ENCODE peak calls at places on chromosomes 2 and 18, in ten cellular contexts. S, L, C, B, O, J, M, Z, N and W are unnamed samples.

GRCh38 chr2:43854671-43855070 is 15.9 kb downstream of the ABCG8 start:
- DNase-seq in S (no peak), L (no peak), C (no peak), B (no peak), O (no peak), J (no peak), M (no peak), Z (no peak), N (no peak), W (no peak)

GRCh38 chr2:68216454-68217310 is 35.6 kb downstream of the PPP3R1 start:
- DNase-seq in S (no peak), L (no peak), C (no peak), B (no peak), O (peak; percentile 58), J (no peak), M (no peak), Z (no peak), N (no peak), W (no peak)

GRCh38 chr2:109393211-109393610 is 220.6 kb downstream of the SEPTIN10 start:
- DNase-seq in S (no peak), L (no peak), C (no peak), B (no peak), O (no peak), J (no peak), M (no peak), Z (no peak), N (no peak), W (no peak)

GRCh38 chr18:48188609-48189008 is 220.6 kb downstream of the ZBTB7C start:
- DNase-seq in S (no peak), L (no peak), C (no peak), B (peak; percentile 7), O (no peak), J (no peak), M (no peak), Z (no peak), N (no peak), W (no peak)

GRCh38 chr2:118841450-118841827 is 6.0 kb downstream of the EN1 start:
- DNase-seq in S (no peak), L (no peak), C (no peak), B (peak; percentile 57), O (no peak), J (no peak), M (no peak), Z (no peak), N (no peak), W (no peak)

GRCh38 chr2:45510701-45511420 is 100.2 kb downstream of the SRBD1 start:
- DNase-seq in S (no peak), L (no peak), C (no peak), B (no peak), O (no peak), J (no peak), M (no peak), Z (no peak), N (no peak), W (no peak)

GRCh38 chr2:189865836-189866235 is 81.6 kb downstream of the PMS1 start:
- DNase-seq in S (no peak), L (no peak), C (no peak), B (no peak), O (peak; percentile 8), J (no peak), M (no peak), Z (no peak), N (no peak), W (no peak)

GRCh38 chr2:24435391-24436316 is 55.4 kb upstream of the NCOA1 start:
- DNase-seq in S (peak; percentile 78), L (peak; percentile 64), C (no peak), B (no peak), O (peak; percentile 34), J (peak; percentile 72), M (no peak), Z (no peak), N (peak; percentile 53), W (peak; percentile 9)

GRCh38 chr18:76859474-76860339 is 37.4 kb downstream of the ZNF236 start:
- DNase-seq in S (no peak), L (no peak), C (peak; percentile 47), B (no peak), O (no peak), J (no peak), M (no peak), Z (no peak), N (no peak), W (no peak)

GRCh38 chr2:220226541-220226940 is 599.1 kb downstream of the SLC4A3 start:
- DNase-seq in S (no peak), L (no peak), C (no peak), B (no peak), O (no peak), J (no peak), M (no peak), Z (no peak), N (no peak), W (no peak)

GRCh38 chr2:239724851-239725550 is 300.1 kb downstream of the NDUFA10 start:
- DNase-seq in S (no peak), L (no peak), C (no peak), B (no peak), O (no peak), J (no peak), M (no peak), Z (peak; percentile 16), N (peak; percentile 1), W (peak; percentile 86)

GRCh38 chr2:179745615-179746263 is 115.7 kb downstream of the ZNF385B start:
- DNase-seq in S (no peak), L (no peak), C (no peak), B (no peak), O (peak; percentile 20), J (no peak), M (no peak), Z (no peak), N (no peak), W (no peak)

GRCh38 chr2:167069855-167070254 is 181.6 kb downstream of the XIRP2 start:
- DNase-seq in S (no peak), L (peak; percentile 9), C (no peak), B (no peak), O (no peak), J (no peak), M (no peak), Z (no peak), N (no peak), W (no peak)

GRCh38 chr2:192327576-192327975 is 132.8 kb upstream of the TMEFF2 start:
- DNase-seq in S (no peak), L (no peak), C (no peak), B (no peak), O (no peak), J (no peak), M (no peak), Z (no peak), N (no peak), W (no peak)

GRCh38 chr2:227388537-227389011 is 825 bp upstream of the SCYGR1 start:
- DNase-seq in S (no peak), L (peak; percentile 94), C (no peak), B (no peak), O (peak; percentile 99), J (no peak), M (no peak), Z (no peak), N (no peak), W (peak; percentile 91)
- H3K4me1 ChIP-seq in S (no peaks in the 10 kb centered on the region), L (peaks cover 2% of the 10 kb centered on the region), C (no peaks in the 10 kb centered on the region), B (no peaks in the 10 kb centered on the region), O (peaks cover 35% of the 10 kb centered on the region), J (no peaks in the 10 kb centered on the region), M (no peaks in the 10 kb centered on the region), Z (peaks cover 19% of the 10 kb centered on the region), N (no peaks in the 10 kb centered on the region), W (peaks cover 15% of the 10 kb centered on the region)

GRCh38 chr2:203544402-203544801 is 9.3 kb upstream of the RAPH1 start:
- DNase-seq in S (no peak), L (no peak), C (no peak), B (no peak), O (no peak), J (no peak), M (no peak), Z (no peak), N (no peak), W (no peak)

GRCh38 chr2:203549406-203549805 is 14.3 kb upstream of the RAPH1 start:
- DNase-seq in S (no peak), L (peak; percentile 42), C (no peak), B (no peak), O (peak; percentile 68), J (no peak), M (no peak), Z (no peak), N (no peak), W (peak; percentile 64)

GRCh38 chr2:203543898-203544328 is 8.8 kb upstream of the RAPH1 start:
- DNase-seq in S (no peak), L (no peak), C (no peak), B (no peak), O (no peak), J (peak; percentile 6), M (no peak), Z (no peak), N (no peak), W (no peak)

GRCh38 chr2:203548887-203549286 is 13.8 kb upstream of the RAPH1 start:
- DNase-seq in S (no peak), L (no peak), C (no peak), B (no peak), O (no peak), J (no peak), M (no peak), Z (no peak), N (no peak), W (peak; percentile 23)

DNA sequence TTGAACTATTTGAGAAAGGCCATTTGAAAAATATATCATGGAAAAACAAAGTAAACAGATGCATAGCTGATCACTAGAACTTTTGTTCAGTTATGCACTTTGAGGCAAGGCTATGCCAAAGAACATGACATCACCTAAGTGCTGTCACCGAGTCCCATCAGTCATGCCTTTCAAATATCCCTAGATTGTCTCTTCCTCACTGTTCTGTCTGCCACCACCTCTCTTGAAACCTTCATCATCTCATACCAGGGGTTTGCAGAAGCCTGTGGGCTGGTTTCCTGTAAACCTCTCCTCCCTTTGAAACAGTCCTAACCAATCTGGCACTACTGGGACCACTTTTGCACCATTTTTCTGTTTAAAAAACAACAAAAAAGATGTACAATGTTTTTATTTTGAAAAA is 12.3 kb upstream of the RAPH1 start:
- DNase-seq in S (no peak), L (no peak), C (no peak), B (no peak), O (no peak), J (no peak), M (no peak), Z (no peak), N (no peak), W (no peak)
- H3K4me3 ChIP-seq in S (no peak overlapping the region), L (no peak overlapping the region), C (no peak overlapping the region), B (no peak overlapping the region), O (no peak overlapping the region), J (no peak overlapping the region), M (no peak overlapping the region), Z (no peak overlapping the region), N (no peak overlapping the region), W (no peak overlapping the region)

DNA sequence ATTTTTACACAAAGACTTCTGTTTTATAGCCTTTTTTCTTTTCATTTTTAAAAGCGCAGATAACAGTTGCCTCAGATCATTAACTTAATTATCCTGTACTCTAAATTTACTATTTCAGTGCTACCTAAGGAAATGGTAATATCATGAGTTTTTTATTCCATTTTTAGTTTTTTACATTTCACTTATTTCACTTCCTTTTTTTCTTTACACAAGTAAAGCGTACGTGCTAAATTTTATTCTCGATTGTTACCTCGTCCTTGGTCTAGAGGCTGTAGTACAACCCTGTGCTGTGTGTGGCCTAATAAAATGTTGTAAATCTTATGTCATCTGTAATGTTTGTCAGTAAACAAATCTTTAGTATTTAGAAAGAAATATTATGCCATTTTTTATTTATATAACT is 49.2 kb downstream of the CRIM1 start:
- DNase-seq in S (no peak), L (no peak), C (no peak), B (no peak), O (no peak), J (no peak), M (no peak), Z (no peak), N (no peak), W (no peak)
- H3K4me1 ChIP-seq in S (peaks cover 87% of the 10 kb centered on the region), L (peaks cover 45% of the 10 kb centered on the region), C (no peaks in the 10 kb centered on the region), B (no peaks in the 10 kb centered on the region), O (peaks cover 54% of the 10 kb centered on the region), J (peaks cover 19% of the 10 kb centered on the region), M (peaks cover 23% of the 10 kb centered on the region), Z (peaks cover 55% of the 10 kb centered on the region), N (no peaks in the 10 kb centered on the region), W (peaks cover 85% of the 10 kb centered on the region)

GRCh38 chr2:112583497-112584133 is 794 bp upstream of the CHCHD5 start:
- DNase-seq in S (no peak), L (peak; percentile 17), C (peak; percentile 17), B (no peak), O (peak; percentile 57), J (no peak), M (peak; percentile 59), Z (peak; percentile 24), N (no peak), W (peak; percentile 66)
- H3K4me3 ChIP-seq in S (peak overlapping the region; percentile 88), L (peak overlapping the region; percentile 90), C (peak overlapping the region; percentile 88), B (peak overlapping the region; percentile 92), O (peak overlapping the region; percentile 80), J (peak overlapping the region; percentile 58), M (peak overlapping the region; percentile 89), Z (peak overlapping the region; percentile 67), N (peak overlapping the region; percentile 50), W (peak overlapping the region; percentile 94)